ENCODE peak calls at places on chromosome 17, in five cellular contexts. N, K, A, E and F are unnamed samples.

GRCh38 chr17:48554412-48555090 is 9.6 kb upstream of the HOXB2 start:
- DNase-seq in N (no peak), K (no peak), A (no peak), E (no peak), F (no peak)

GRCh38 chr17:82911822-82912221 is 72.0 kb upstream of the ZNF750 start:
- DNase-seq in N (peak; percentile 45), K (no peak), A (no peak), E (no peak), F (no peak)

GRCh38 chr17:37360632-37361031 is 15.2 kb upstream of the C17orf78 start:
- DNase-seq in N (no peak), K (peak; percentile 55), A (peak; percentile 94), E (no peak), F (no peak)

GRCh38 chr17:55086635-55087058 is 118.1 kb downstream of the STXBP4 start:
- DNase-seq in N (no peak), K (peak; percentile 89), A (peak; percentile 76), E (no peak), F (no peak)

GRCh38 chr17:73401911-73402310 is 90.1 kb upstream of the CDC42EP4 start:
- DNase-seq in N (no peak), K (peak; percentile 62), A (no peak), E (no peak), F (no peak)

GRCh38 chr17:146983-147761 is 9.8 kb downstream of the SCGB1C2 start:
- DNase-seq in N (no peak), K (no peak), A (no peak), E (no peak), F (peak; percentile 40)

GRCh38 chr17:32976131-32976530 is 15.5 kb upstream of the SPACA3 start:
- DNase-seq in N (no peak), K (no peak), A (no peak), E (no peak), F (no peak)

GRCh38 chr17:80297996-80298560 is 37.4 kb downstream of the RNF213 start:
- DNase-seq in N (no peak), K (no peak), A (no peak), E (no peak), F (no peak)

GRCh38 chr17:81218991-81219390 is 3.8 kb downstream of the CEP131 start:
- DNase-seq in N (no peak), K (no peak), A (no peak), E (no peak), F (no peak)

GRCh38 chr17:9484789-9485188 is 90.8 kb downstream of the STX8 start:
- DNase-seq in N (no peak), K (peak; percentile 11), A (peak; percentile 50), E (no peak), F (no peak)

GRCh38 chr17:42424991-42425610 is 2.0 kb upstream of the CAVIN1 start:
- DNase-seq in N (no peak), K (peak; percentile 37), A (no peak), E (no peak), F (no peak)

GRCh38 chr17:50653738-50654137 is 19.1 kb downstream of the ABCC3 start:
- DNase-seq in N (no peak), K (no peak), A (no peak), E (no peak), F (no peak)

GRCh38 chr17:57600092-57600491 is 145.0 kb downstream of the CCDC182 start:
- DNase-seq in N (no peak), K (peak; percentile 61), A (no peak), E (no peak), F (no peak)

GRCh38 chr17:40648326-40648968 is 829 bp upstream of the SMARCE1 start:
- DNase-seq in N (no peak), K (no peak), A (peak; percentile 50), E (no peak), F (no peak)

GRCh38 chr17:2700491-2701141 is 10.9 kb downstream of the CLUH start:
- DNase-seq in N (no peak), K (no peak), A (no peak), E (no peak), F (no peak)

GRCh38 chr17:8739104-8739503 is 5.5 kb downstream of the CCDC42 start:
- DNase-seq in N (no peak), K (no peak), A (no peak), E (no peak), F (no peak)

GRCh38 chr17:80007939-80008338 is 27.7 kb downstream of the TBC1D16 start:
- DNase-seq in N (no peak), K (no peak), A (no peak), E (no peak), F (no peak)

GRCh38 chr17:40369923-40370322 is 5.4 kb upstream of the GJD3 start:
- DNase-seq in N (no peak), K (no peak), A (no peak), E (no peak), F (peak; percentile 5)

GRCh38 chr17:17109896-17110295 is 67.6 kb downstream of the MPRIP start:
- DNase-seq in N (no peak), K (no peak), A (peak; percentile 52), E (no peak), F (no peak)

GRCh38 chr17:47621293-47622178 is 28.2 kb upstream of the KPNB1 start:
- DNase-seq in N (no peak), K (peak; percentile 93), A (peak; percentile 90), E (no peak), F (no peak)

GRCh38 chr17:66443601-66444000 is 141.2 kb downstream of the PRKCA start:
- DNase-seq in N (no peak), K (no peak), A (no peak), E (no peak), F (no peak)

GRCh38 chr17:10743316-10744009 is 13.6 kb upstream of the TMEM220 start:
- DNase-seq in N (no peak), K (peak; percentile 59), A (peak; percentile 16), E (no peak), F (no peak)

GRCh38 chr17:62692721-62693431 is 65.4 kb downstream of the MRC2 start:
- DNase-seq in N (no peak), K (peak; percentile 54), A (no peak), E (no peak), F (no peak)

GRCh38 chr17:32783602-32784001 is 93.3 kb downstream of the MYO1D start:
- DNase-seq in N (peak; percentile 61), K (peak; percentile 76), A (peak; percentile 80), E (no peak), F (no peak)

GRCh38 chr17:9976283-9977009 is 71.4 kb upstream of the RCVRN start:
- DNase-seq in N (no peak), K (no peak), A (no peak), E (no peak), F (no peak)

GRCh38 chr17:14699569-14700190 is 398.8 kb downstream of the HS3ST3B1 start:
- DNase-seq in N (no peak), K (no peak), A (peak; percentile 68), E (no peak), F (no peak)

GRCh38 chr17:1649844-1650409 is at the start of gene RILP:
- DNase-seq in N (peak; percentile 41), K (peak; percentile 55), A (peak; percentile 64), E (peak; percentile 28), F (no peak)

GRCh38 chr17:46056800-46057304 is 57.8 kb downstream of the STH start:
- DNase-seq in N (no peak), K (peak; percentile 81), A (peak; percentile 46), E (no peak), F (no peak)

GRCh38 chr17:74739227-74739831 is 2.3 kb downstream of the RAB37 start:
- DNase-seq in N (no peak), K (no peak), A (no peak), E (peak; percentile 38), F (no peak)

GRCh38 chr17:34841467-34841866 is 119.8 kb downstream of the CCT6B start:
- DNase-seq in N (no peak), K (no peak), A (no peak), E (no peak), F (no peak)
- TF ChIP-seq CTCF in N (no peak), K (no peak), A (no peak), E (no peak), F (no peak)

GRCh38 chr17:12074346-12074745 is 53.7 kb downstream of the MAP2K4 start:
- DNase-seq in N (no peak), K (no peak), A (no peak), E (no peak), F (no peak)
- TF ChIP-seq CTCF in N (no peak), K (no peak), A (no peak), E (no peak), F (no peak)

GRCh38 chr17:78012428-78012827 is 53.9 kb downstream of the TNRC6C start:
- DNase-seq in N (no peak), K (no peak), A (no peak), E (no peak), F (no peak)

GRCh38 chr17:78014651-78015050 is 56.1 kb downstream of the TNRC6C start:
- DNase-seq in N (no peak), K (no peak), A (no peak), E (no peak), F (no peak)

GRCh38 chr17:78016852-78017251 is 58.3 kb downstream of the TNRC6C start:
- DNase-seq in N (no peak), K (no peak), A (no peak), E (no peak), F (no peak)

GRCh38 chr17:78010759-78011158 is 52.3 kb downstream of the TNRC6C start:
- DNase-seq in N (no peak), K (no peak), A (no peak), E (no peak), F (no peak)

DNA sequence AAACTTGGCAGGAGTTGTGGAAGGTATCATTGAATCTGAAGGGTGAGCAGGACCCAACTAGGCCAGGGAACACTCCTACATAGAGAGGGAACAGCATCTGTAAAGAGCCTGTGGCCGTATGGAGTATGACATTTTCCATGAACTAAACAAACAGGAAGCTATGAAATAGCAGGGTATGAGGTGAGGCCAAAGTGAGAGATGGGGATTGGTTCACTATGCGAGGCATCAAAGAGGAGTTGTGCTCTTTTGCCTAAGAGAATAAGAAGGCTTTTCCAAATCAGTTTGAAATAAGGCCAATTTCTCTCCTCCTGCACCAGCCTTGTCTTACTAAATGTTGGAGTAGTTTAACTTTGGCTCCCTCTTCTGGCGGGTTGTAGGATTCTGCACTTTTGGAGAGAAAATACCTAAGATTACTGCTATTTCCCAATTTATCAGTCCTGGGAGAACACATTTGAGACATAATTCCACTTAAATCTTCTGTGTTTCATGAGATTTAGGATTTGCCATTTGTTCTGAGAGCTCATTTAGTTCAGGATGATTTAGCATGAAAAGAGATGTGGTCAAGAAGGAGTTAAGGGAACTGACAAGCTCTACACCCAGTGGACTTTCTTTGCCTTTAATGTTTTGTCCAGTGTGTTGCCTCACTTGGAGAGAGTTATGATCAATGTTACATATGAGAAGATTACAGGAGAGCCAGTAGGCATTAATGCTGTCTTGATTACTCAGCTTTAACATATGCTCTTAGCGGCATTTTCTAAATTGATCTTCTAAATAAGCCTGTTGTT is 55.4 kb downstream of the TNRC6C start:
- DNase-seq in N (peak; percentile 58), K (peak; percentile 89), A (peak; percentile 60), E (peak; percentile 38), F (peak; percentile 52)
- TF ChIP-seq CTCF in N (peak; percentile 70), K (peak; percentile 82), A (peak; percentile 67), E (peak; percentile 88), F (peak; percentile 87)

GRCh38 chr17:63696381-63696961 is 3.5 kb downstream of the LIMD2 start:
- DNase-seq in N (peak; percentile 52), K (peak; percentile 47), A (peak; percentile 13), E (peak; percentile 40), F (no peak)
- TF ChIP-seq CTCF in N (peak; percentile 50), K (peak; percentile 48), A (peak; percentile 31), E (peak; percentile 32), F (peak; percentile 33)